ENCODE peak calls at places on chromosome 15, in four cellular contexts. F, S, T and L are unnamed samples.

GRCh38 chr15:66848666-66849392 is 146.8 kb downstream of the SMAD6 start:
- DNase-seq in F (no peak), S (no peak), T (no peak), L (no peak)

GRCh38 chr15:85741021-85741421 is 53.7 kb downstream of the KLHL25 start:
- DNase-seq in F (no peak), S (no peak), T (no peak), L (no peak)

GRCh38 chr15:47917881-47918280 is 200.6 kb downstream of the SEMA6D start:
- DNase-seq in F (no peak), S (no peak), T (no peak), L (no peak)

GRCh38 chr15:70271422-70272088 is 173.8 kb upstream of the TLE3 start:
- DNase-seq in F (no peak), S (no peak), T (no peak), L (peak)

GRCh38 chr15:69114231-69114937 is 46.1 kb upstream of the GLCE start:
- DNase-seq in F (no peak), S (no peak), T (no peak), L (no peak)

GRCh38 chr15:68635142-68635541 is 56.3 kb downstream of the CORO2B start:
- DNase-seq in F (no peak), S (no peak), T (no peak), L (no peak)

GRCh38 chr15:48965972-48966371 is 2.3 kb upstream of the SHC4 start:
- DNase-seq in F (peak), S (no peak), T (peak), L (peak)

GRCh38 chr15:32649336-32649735 is 7.8 kb downstream of the SCG5 start:
- DNase-seq in F (no peak), S (no peak), T (no peak), L (no peak)

GRCh38 chr15:64524778-64525177 is 64.4 kb downstream of the ZNF609 start:
- DNase-seq in F (no peak), S (no peak), T (no peak), L (no peak)